ENCODE peak calls at places on chromosomes 7 and 10, in eight cellular contexts. P is endothelial cell; R is cardiac muscle cell; M is AG09309; G is uterus; V is astrocyte; N is CD4-positive, alpha-beta T cell; Q is right atrium auricular region. S is an unnamed sample.

GRCh38 chr7:98254951-98255610 is 3.0 kb upstream of the TECPR1 start:
- DNase-seq in M (no peak), P (no peak), G (no peak), R (peak), N (no peak), V (no peak), Q (no peak), S (no peak)

GRCh38 chr10:43817368-43817767 is 168.7 kb upstream of the ZNF32 start:
- DNase-seq in N (no peak), M (peak), R (peak), V (peak), P (no peak), G (no peak), Q (no peak), S (no peak)

GRCh38 chr10:27714349-27714748 is 31.3 kb downstream of the MKX start:
- DNase-seq in Q (no peak), N (no peak), R (no peak), P (no peak), G (no peak), M (no peak), V (no peak), S (no peak)

GRCh38 chr10:108184129-108184528 is 1019.6 kb upstream of the SORCS1 start:
- DNase-seq in R (no peak), N (no peak), G (no peak), M (no peak), P (no peak), V (no peak), Q (no peak), S (no peak)

GRCh38 chr7:133275008-133275407 is 22.1 kb downstream of the EXOC4 start:
- DNase-seq in V (no peak), N (no peak), R (no peak), P (no peak), Q (no peak), G (no peak), M (no peak), S (peak)

GRCh38 chr7:152025937-152026890 is 740 bp downstream of the GALNT11 start:
- DNase-seq in P (no peak), N (no peak), Q (no peak), M (no peak), V (no peak), G (no peak), R (no peak), S (peak)

GRCh38 chr7:155219947-155220769 is 77.5 kb upstream of the INSIG1 start:
- DNase-seq in M (no peak), G (no peak), N (no peak), P (no peak), V (no peak), R (no peak), Q (no peak), S (peak)

GRCh38 chr7:127943541-127944521 is 87.4 kb downstream of the LRRC4 start:
- DNase-seq in V (peak), R (peak), P (no peak), M (no peak), N (no peak), G (no peak), Q (no peak), S (no peak)

GRCh38 chr10:79098596-79099015 is 29.8 kb downstream of the ZMIZ1 start:
- DNase-seq in V (peak), P (no peak), R (no peak), M (no peak), N (no peak), Q (no peak), G (no peak), S (no peak)

GRCh38 chr10:133106516-133106915 is 18.8 kb downstream of the ADGRA1 start:
- DNase-seq in R (no peak), G (no peak), V (no peak), N (no peak), Q (no peak), P (no peak), M (no peak), S (no peak)

GRCh38 chr7:47948096-47948790 is at the start of gene PKD1L1:
- DNase-seq in V (peak), P (no peak), G (no peak), Q (no peak), M (no peak), N (no peak), R (no peak), S (no peak)

GRCh38 chr10:30387646-30388243 is 38.7 kb upstream of the MTPAP start:
- DNase-seq in N (no peak), V (peak), P (no peak), R (peak), Q (no peak), M (no peak), G (no peak), S (peak)

GRCh38 chr7:17058568-17058967 is 176.8 kb upstream of the AGR3 start:
- DNase-seq in R (peak), V (peak), N (no peak), Q (no peak), P (no peak), M (no peak), G (no peak), S (no peak)

GRCh38 chr10:79176052-79176501 is 107.3 kb downstream of the ZMIZ1 start:
- DNase-seq in P (no peak), R (no peak), V (peak), M (no peak), Q (no peak), N (no peak), G (no peak), S (no peak)

GRCh38 chr10:62082729-62083412 is 181.4 kb downstream of the ARID5B start:
- DNase-seq in P (no peak), M (no peak), Q (no peak), G (no peak), N (peak), V (peak), R (peak), S (no peak)

GRCh38 chr10:67697646-67698245 is 1.8 kb upstream of the CTNNA3 start:
- DNase-seq in R (peak), M (peak), P (peak), G (peak), V (peak), N (no peak), Q (no peak), S (peak)

GRCh38 chr7:129875745-129876411 is 76.9 kb downstream of the UBE2H start:
- DNase-seq in G (no peak), P (no peak), M (no peak), N (no peak), Q (no peak), V (peak), R (peak), S (peak)

GRCh38 chr10:127338391-127339108 is 142.2 kb upstream of the INSYN2A start:
- DNase-seq in M (no peak), R (peak), G (no peak), N (no peak), P (no peak), V (peak), Q (no peak), S (no peak)

GRCh38 chr7:157995815-157996214 is 591.8 kb downstream of the PTPRN2 start:
- DNase-seq in V (no peak), P (no peak), G (no peak), N (no peak), Q (no peak), M (no peak), R (no peak), S (no peak)

GRCh38 chr10:91589015-91589655 is 43.7 kb downstream of the PPP1R3C start:
- DNase-seq in M (no peak), G (peak), R (peak), N (no peak), Q (no peak), P (no peak), V (peak), S (no peak)

GRCh38 chr7:103524042-103524907 is 78.3 kb upstream of the SLC26A5 start:
- DNase-seq in M (peak), V (peak), P (no peak), N (no peak), R (peak), Q (no peak), G (no peak), S (peak)

GRCh38 chr7:132162745-132163144 is 413.5 kb downstream of the PLXNA4 start:
- DNase-seq in M (no peak), Q (no peak), G (no peak), V (no peak), R (no peak), N (no peak), P (no peak), S (no peak)

GRCh38 chr10:58778966-58779365 is 266.3 kb downstream of the BICC1 start:
- DNase-seq in G (no peak), P (no peak), M (no peak), N (no peak), V (no peak), Q (no peak), R (no peak), S (no peak)

GRCh38 chr7:134686782-134687181 is 40.1 kb downstream of the BPGM start:
- DNase-seq in G (no peak), M (no peak), N (no peak), Q (no peak), P (no peak), R (peak), V (no peak), S (no peak)
- TF ChIP-seq CTCF in G (peak), M (peak), N (no peak), Q (peak), P (no peak), R (peak), V (peak), S (peak)

GRCh38 chr7:139753693-139754111 is 24.1 kb downstream of the HIPK2 start:
- DNase-seq in N (no peak), R (no peak), Q (no peak), M (no peak), G (no peak), V (no peak), P (no peak), S (no peak)

GRCh38 chr7:139752148-139752547 is 25.6 kb downstream of the HIPK2 start:
- DNase-seq in V (no peak), R (no peak), N (no peak), M (no peak), Q (no peak), P (no peak), G (no peak), S (no peak)

GRCh38 chr7:139750459-139751095 is 27.2 kb downstream of the HIPK2 start:
- DNase-seq in R (no peak), P (no peak), G (no peak), M (no peak), N (no peak), Q (no peak), V (no peak), S (no peak)

GRCh38 chr7:139752600-139752999 is 25.2 kb downstream of the HIPK2 start:
- DNase-seq in Q (no peak), N (no peak), V (no peak), R (no peak), P (no peak), G (no peak), M (no peak), S (no peak)

DNA sequence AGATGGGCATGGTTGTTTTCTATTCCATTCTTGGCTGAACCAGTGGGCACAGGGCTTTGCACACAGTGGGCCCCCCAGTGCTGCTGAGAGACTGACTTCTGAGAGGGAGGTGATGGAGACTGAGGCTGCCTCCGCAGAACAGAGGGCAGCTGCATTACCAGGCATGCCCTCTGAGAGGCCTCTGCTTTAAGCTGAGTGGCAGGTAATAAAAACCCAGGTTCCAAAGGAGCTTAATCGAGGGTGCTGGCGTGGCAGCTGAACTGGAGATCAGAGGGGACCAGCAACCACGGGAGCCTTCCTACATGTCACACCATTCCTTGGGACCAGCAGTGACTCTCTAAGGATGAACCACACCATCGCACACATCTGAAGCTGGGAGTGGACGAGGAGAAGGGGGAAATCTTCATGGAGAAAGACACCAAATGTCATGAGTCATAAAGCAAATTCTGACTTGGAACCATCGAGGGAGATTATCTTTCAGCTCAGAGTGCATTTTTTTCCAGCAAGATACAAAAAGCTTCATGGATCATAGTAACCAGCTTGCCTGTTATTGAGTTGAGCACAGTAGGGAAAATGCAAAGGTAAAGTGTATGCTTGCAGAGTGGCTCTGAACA is 24.6 kb downstream of the HIPK2 start:
- DNase-seq in G (no peak), Q (no peak), N (no peak), P (no peak), R (no peak), V (no peak), M (no peak), S (no peak)
- TF ChIP-seq CTCF in G (no peak), Q (peak), N (no peak), P (no peak), R (no peak), V (no peak), M (peak), S (no peak)

GRCh38 chr7:34675749-34676374 is 17.8 kb downstream of the NPSR1 start:
- DNase-seq in R (peak), N (no peak), M (no peak), Q (no peak), V (no peak), P (peak), G (no peak), S (peak)
- TF ChIP-seq CTCF in R (peak), N (no peak), M (peak), Q (peak), V (peak), P (peak), G (no peak), S (peak)

GRCh38 chr10:12800302-12800701 is 201.2 kb downstream of the CCDC3 start:
- DNase-seq in G (no peak), R (no peak), M (no peak), Q (no peak), N (no peak), P (no peak), V (no peak), S (no peak)
- TF ChIP-seq CTCF in G (no peak), R (peak), M (no peak), Q (no peak), N (no peak), P (peak), V (peak), S (no peak)

GRCh38 chr10:84571146-84571545 is 242.8 kb downstream of the CCSER2 start:
- DNase-seq in P (no peak), N (no peak), R (no peak), G (no peak), V (no peak), Q (no peak), M (no peak), S (no peak)

DNA sequence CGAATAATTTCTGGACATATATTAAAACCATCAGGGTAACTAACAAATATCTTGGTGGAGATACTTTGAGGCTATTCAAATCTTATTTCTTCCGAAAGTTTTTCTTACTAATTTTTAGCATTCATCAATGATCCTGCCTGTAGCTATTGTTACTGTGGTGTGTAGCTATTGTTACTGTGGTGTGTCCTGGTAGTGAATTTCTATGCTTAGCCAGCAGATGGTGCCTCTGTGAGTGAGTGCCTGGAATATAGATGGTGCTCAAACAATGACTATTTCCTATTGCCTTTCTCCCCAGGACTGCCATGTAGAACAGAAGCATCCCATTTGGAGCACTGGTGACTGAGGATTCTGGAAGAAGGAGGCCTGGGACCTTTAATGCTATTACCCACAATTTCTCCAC is 245.7 kb downstream of the CCSER2 start:
- DNase-seq in N (no peak), P (no peak), R (no peak), Q (no peak), G (no peak), M (no peak), V (no peak), S (peak)
- TF ChIP-seq CTCF in N (no peak), P (no peak), R (no peak), Q (no peak), G (no peak), M (peak), V (no peak), S (no peak)

GRCh38 chr7:1368682-1369571 is 90.3 kb downstream of the MICALL2 start:
- DNase-seq in R (no peak), P (peak), N (no peak), G (no peak), V (no peak), M (no peak), Q (no peak), S (peak)
- TF ChIP-seq CTCF in R (peak), P (peak), N (no peak), G (no peak), V (no peak), M (peak), Q (no peak), S (no peak)

GRCh38 chr7:146960747-146961416 is 844.3 kb downstream of the CNTNAP2 start:
- DNase-seq in R (no peak), V (no peak), M (no peak), P (no peak), Q (no peak), N (no peak), G (no peak), S (no peak)
- TF ChIP-seq CTCF in R (no peak), V (peak), M (no peak), P (no peak), Q (no peak), N (no peak), G (no peak), S (peak)

GRCh38 chr10:32893431-32893830 is 64.6 kb downstream of the ITGB1 start:
- DNase-seq in N (no peak), M (no peak), V (no peak), G (no peak), R (no peak), P (no peak), Q (no peak), S (peak)
- TF ChIP-seq CTCF in N (no peak), M (no peak), V (peak), G (no peak), R (no peak), P (peak), Q (no peak), S (no peak)

GRCh38 chr7:140342732-140343514 is 55.4 kb downstream of the SLC37A3 start:
- DNase-seq in P (peak), R (peak), G (no peak), M (no peak), V (peak), N (no peak), Q (no peak), S (peak)
- TF ChIP-seq CTCF in P (no peak), R (peak), G (peak), M (peak), V (peak), N (no peak), Q (peak), S (peak)

GRCh38 chr7:22586806-22587180 is 86.8 kb upstream of the STEAP1B start:
- DNase-seq in Q (no peak), M (no peak), G (no peak), R (peak), P (no peak), N (no peak), V (peak), S (peak)
- TF ChIP-seq CTCF in Q (peak), M (peak), G (peak), R (peak), P (no peak), N (no peak), V (peak), S (peak)

S was measured in MCF 10A.